ENCODE peak calls at places on chromosomes 7 and 10, in seven cellular contexts. H is HepG2, E is A549, C is IMR-90, P is H1, S is SK-N-SH, N is GM12878. X is an unnamed sample.

GRCh38 chr10:77795426-77796055 is 131.0 kb downstream of the DLG5 start:
- DNase-seq in E (no peak), N (no peak), H (no peak), C (no peak), S (no peak), P (no peak), X (no peak)

GRCh38 chr7:131513245-131514061 is 43.0 kb downstream of the PODXL start:
- DNase-seq in N (no peak), H (peak), E (peak), C (peak), S (peak), P (peak), X (peak)

GRCh38 chr10:42959833-42960232 is 117.0 kb upstream of the RET start:
- DNase-seq in N (no peak), E (no peak), P (no peak), H (no peak), C (no peak), S (no peak), X (no peak)

GRCh38 chr7:102459221-102459844 is 5.3 kb downstream of the ALKBH4 start:
- DNase-seq in P (no peak), S (no peak), N (no peak), E (no peak), H (no peak), C (no peak), X (no peak)

GRCh38 chr10:29102233-29102632 is 186.6 kb upstream of the LYZL1 start:
- DNase-seq in S (peak), E (no peak), P (no peak), N (no peak), C (no peak), H (no peak), X (no peak)

GRCh38 chr10:69644658-69645295 is 14.7 kb downstream of the FAM241B start:
- DNase-seq in N (no peak), E (peak), S (peak), C (peak), P (peak), H (peak), X (peak)

GRCh38 chr7:22156205-22156604 is 200.7 kb downstream of the RAPGEF5 start:
- DNase-seq in E (peak), P (no peak), N (no peak), H (no peak), C (peak), S (no peak), X (peak)

GRCh38 chr10:88680958-88681357 is 16.7 kb downstream of the LIPF start:
- DNase-seq in P (no peak), N (no peak), S (no peak), E (no peak), C (no peak), H (no peak), X (no peak)

GRCh38 chr10:6321880-6322279 is 119.1 kb downstream of the PFKFB3 start:
- DNase-seq in P (no peak), N (no peak), C (peak), E (no peak), H (no peak), S (no peak), X (no peak)

GRCh38 chr7:25835191-25835590 is 316.8 kb upstream of the NFE2L3 start:
- DNase-seq in P (no peak), E (no peak), H (no peak), N (no peak), S (no peak), C (peak), X (no peak)

GRCh38 chr10:69973678-69974077 is 79.0 kb upstream of the MACROH2A2 start:
- DNase-seq in E (no peak), N (no peak), S (no peak), C (peak), P (no peak), H (no peak), X (no peak)

GRCh38 chr7:70285854-70286253 is 687.6 kb downstream of the AUTS2 start:
- DNase-seq in P (no peak), C (no peak), E (no peak), H (no peak), N (no peak), S (no peak), X (no peak)

GRCh38 chr7:105131033-105131656 is 117.1 kb downstream of the KMT2E start:
- DNase-seq in E (no peak), C (peak), H (no peak), S (no peak), N (peak), P (no peak), X (peak)

GRCh38 chr10:96292971-96293909 is 11.0 kb upstream of the DNTT start:
- DNase-seq in S (peak), C (peak), E (peak), H (peak), P (no peak), N (no peak), X (peak)

GRCh38 chr7:91287685-91288084 is 23.5 kb downstream of the FZD1 start:
- DNase-seq in N (no peak), C (peak), E (no peak), H (no peak), P (no peak), S (no peak), X (no peak)

GRCh38 chr7:114405427-114405826 is 9.2 kb upstream of the FOXP2 start:
- DNase-seq in P (no peak), S (no peak), N (no peak), C (no peak), H (peak), E (peak), X (peak)

GRCh38 chr7:136062625-136063336 is 85.6 kb upstream of the MTPN start:
- DNase-seq in N (no peak), C (no peak), S (no peak), H (no peak), P (no peak), E (no peak), X (no peak)

GRCh38 chr7:66198461-66198860 is 6.7 kb upstream of the TPST1 start:
- DNase-seq in H (no peak), S (peak), P (no peak), N (no peak), C (no peak), E (no peak), X (no peak)

GRCh38 chr10:23408330-23408976 is 30.4 kb upstream of the OTUD1 start:
- DNase-seq in N (no peak), H (no peak), C (peak), E (no peak), S (peak), P (no peak), X (no peak)

GRCh38 chr7:113664867-113665266 is 253.9 kb downstream of the PPP1R3A start:
- DNase-seq in E (no peak), S (no peak), C (peak), N (peak), P (no peak), H (no peak), X (no peak)

GRCh38 chr10:58393317-58393716 is 8.1 kb downstream of the TFAM start:
- DNase-seq in N (no peak), H (no peak), C (peak), P (no peak), S (no peak), E (no peak), X (no peak)

GRCh38 chr7:115015619-115016018 is 93.7 kb downstream of the MDFIC start:
- DNase-seq in C (peak), P (no peak), S (no peak), N (no peak), H (no peak), E (peak), X (no peak)

GRCh38 chr7:134553976-134554375 is 5.1 kb downstream of the AKR1B15 start:
- DNase-seq in N (no peak), P (no peak), C (peak), E (no peak), H (peak), S (no peak), X (no peak)

GRCh38 chr7:95213809-95214492 is 110.4 kb downstream of the PON1 start:
- DNase-seq in H (no peak), C (no peak), E (no peak), P (no peak), S (no peak), N (no peak), X (no peak)

GRCh38 chr10:27799046-27799445 is 53.4 kb upstream of the MKX start:
- DNase-seq in C (no peak), S (no peak), N (no peak), P (no peak), H (no peak), E (no peak), X (no peak)

DNA sequence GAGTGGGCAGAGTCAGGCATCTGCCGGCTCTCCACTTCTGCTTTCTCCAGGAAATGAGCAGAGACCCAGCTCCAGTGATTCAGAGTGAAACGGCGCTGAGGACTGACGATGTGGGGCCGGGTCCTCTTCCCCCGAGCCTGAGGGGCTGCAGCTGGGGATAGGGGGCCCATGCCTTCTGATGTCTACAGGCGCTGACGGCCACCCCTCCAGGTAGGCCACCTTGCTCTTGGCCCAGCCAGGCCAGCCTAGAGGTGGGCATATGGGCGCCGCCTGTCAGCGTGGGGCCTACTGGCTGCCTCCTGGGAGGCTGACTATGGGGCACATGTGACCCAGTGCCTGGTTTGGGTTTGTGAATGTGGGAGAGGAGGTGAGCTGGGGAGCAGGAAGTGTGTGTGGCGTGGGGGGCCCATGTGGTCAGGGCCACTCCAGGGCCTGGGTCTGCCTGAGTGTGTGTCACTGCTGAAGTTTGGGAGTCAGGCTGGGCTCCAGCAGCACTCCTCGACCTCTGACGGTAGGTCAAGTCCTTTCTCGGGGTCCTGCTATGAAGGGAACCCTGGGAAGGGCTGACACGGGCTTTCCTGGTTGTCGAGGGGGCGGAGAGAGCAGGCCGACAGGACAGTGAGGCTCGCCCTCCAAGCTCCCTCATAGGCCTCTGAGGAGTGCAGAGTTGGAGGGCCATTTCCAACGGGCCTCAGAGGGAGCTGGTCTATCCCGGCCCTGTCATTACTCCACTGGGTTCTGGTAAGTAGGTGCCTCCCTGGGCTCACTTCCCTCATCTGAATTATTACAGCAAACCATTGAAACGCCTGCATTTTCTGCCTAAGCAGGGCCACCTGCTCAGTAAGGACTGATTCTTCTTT is at the start of gene WDFY4:
- DNase-seq in N (no peak), E (no peak), H (no peak), C (no peak), S (no peak), P (peak), X (no peak)
- TF ChIP-seq RFX5 in N (no peak), E (no peak), H (no peak), C (no peak), S (no peak), P (no peak), X (no peak)

DNA sequence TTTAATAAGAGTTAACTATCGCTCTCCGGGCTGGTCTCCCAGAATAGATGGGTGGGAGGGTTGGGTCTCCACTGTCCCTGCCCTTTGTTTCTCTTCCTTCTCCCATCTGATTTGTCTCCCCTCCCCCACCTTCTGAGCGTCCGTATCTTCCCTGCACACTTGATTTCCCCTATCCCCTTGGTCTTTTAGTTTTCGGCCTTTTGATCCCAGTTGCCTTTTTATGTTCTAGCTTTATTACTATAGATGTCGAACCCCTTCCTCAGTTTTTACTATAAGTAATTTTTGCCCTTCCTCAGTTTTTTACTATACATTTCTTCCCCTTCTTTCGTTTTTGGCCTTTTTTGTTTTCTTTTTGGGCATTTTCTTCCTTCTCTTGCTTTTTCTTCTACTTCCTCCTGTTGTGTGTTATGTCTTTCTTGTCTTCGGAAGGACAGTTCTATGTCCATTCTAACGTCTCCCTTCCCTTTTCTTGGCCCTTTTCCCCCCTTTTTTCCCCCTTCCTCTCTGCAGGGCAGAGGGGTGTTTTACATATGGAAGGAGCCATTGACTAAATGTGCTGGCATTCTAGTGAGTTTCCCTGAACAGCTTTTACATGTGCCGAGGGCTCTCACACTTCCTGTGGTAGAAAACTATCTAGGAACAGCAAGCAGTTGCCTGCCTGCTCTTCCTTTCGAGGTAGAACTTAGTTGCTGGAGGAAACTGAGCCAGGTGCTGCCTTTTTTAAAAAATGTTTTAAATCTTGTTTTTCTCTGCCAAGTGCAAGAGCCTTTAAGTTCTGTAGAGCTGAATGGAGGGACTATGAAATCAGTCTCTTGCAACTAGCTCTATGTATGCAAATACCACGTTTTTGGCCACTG is 2.8 kb downstream of the TET1 start:
- DNase-seq in H (no peak), P (no peak), E (no peak), S (peak), N (no peak), C (peak), X (peak)
- TF ChIP-seq RFX5 in H (no peak), P (no peak), E (no peak), S (no peak), N (no peak), C (no peak), X (no peak)

DNA sequence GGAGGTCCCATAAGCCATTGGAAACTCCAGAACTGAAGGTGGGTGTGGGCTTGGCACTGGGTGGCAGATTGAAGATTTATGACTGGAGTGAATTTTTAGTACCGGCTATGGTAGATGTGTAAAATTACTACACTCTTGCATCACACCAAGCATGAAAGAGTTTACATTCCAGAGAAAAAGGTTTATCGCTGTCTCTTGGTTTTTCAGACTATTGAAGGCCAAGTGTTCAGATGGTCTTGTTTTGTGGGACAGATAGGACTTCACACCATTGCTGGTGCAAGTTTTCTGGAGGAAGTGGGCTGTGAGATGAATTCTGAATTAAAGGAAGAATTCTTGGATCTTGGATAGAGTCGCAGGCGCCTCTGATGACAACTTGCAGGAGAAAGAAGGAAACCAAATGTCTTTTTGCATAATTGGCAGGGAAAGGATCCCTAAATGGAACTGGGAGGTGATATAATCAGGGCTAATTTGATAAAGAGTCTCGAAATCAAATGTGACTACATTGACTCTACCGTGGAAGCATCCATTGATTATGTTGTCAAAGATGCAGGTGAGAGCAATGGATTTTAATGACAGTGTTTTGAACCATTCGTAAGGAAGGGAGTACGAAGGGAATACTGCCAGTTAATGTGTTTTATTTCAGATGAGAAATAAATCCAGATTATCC is 14.2 kb upstream of the NMT2 start:
- DNase-seq in S (no peak), N (no peak), C (peak), P (no peak), H (no peak), E (no peak), X (no peak)
- TF ChIP-seq RFX5 in S (no peak), N (no peak), C (no peak), P (no peak), H (no peak), E (no peak), X (no peak)

DNA sequence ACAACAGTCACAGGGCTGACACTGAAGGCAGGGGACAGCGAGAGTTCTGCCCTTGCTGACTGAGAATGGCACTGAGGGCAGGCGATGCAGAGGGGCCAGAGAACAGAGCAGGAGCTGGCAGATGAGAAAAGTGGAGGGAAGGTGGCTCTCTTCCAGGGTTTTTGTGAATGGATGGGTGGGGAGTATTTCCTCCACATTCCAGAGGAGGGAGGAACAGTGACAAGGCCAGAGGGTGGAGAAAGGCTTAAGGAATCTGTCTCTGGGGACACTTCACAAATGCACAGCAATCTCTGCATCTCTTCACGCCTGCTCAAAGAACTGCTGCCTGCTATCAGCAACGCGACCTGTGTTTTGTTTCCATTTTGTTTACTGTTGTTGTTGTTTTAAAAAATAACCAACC is 129.5 kb downstream of the GLI3 start:
- DNase-seq in H (no peak), P (no peak), N (no peak), C (no peak), S (no peak), E (no peak), X (no peak)
- TF ChIP-seq RFX5 in H (no peak), P (no peak), N (no peak), C (no peak), S (no peak), E (no peak), X (no peak)

GRCh38 chr10:71351087-71351486 is 32.0 kb downstream of the SLC29A3 start:
- DNase-seq in E (no peak), H (no peak), P (no peak), N (no peak), C (no peak), S (no peak), X (no peak)
- TF ChIP-seq RFX5 in E (no peak), H (no peak), P (no peak), N (no peak), C (no peak), S (no peak), X (no peak)

GRCh38 chr10:102344067-102344466 is 51.4 kb upstream of the NFKB2 start:
- DNase-seq in S (no peak), E (no peak), C (peak), H (no peak), P (no peak), N (no peak), X (no peak)

GRCh38 chr10:102347236-102347828 is 48.2 kb upstream of the NFKB2 start:
- DNase-seq in P (peak), S (peak), C (peak), H (peak), E (peak), N (no peak), X (peak)

GRCh38 chr10:102341038-102341688 is 54.3 kb upstream of the NFKB2 start:
- DNase-seq in H (no peak), C (peak), P (no peak), N (no peak), S (no peak), E (no peak), X (no peak)

GRCh38 chr10:102342462-102342861 is 53.0 kb upstream of the NFKB2 start:
- DNase-seq in E (no peak), N (no peak), S (no peak), P (peak), C (peak), H (no peak), X (no peak)

GRCh38 chr10:102342958-102343357 is 52.5 kb upstream of the NFKB2 start:
- DNase-seq in H (no peak), N (no peak), E (no peak), P (no peak), S (no peak), C (peak), X (no peak)
- TF ChIP-seq RFX5 in H (no peak), N (no peak), E (no peak), P (no peak), S (no peak), C (no peak), X (no peak)

DNA sequence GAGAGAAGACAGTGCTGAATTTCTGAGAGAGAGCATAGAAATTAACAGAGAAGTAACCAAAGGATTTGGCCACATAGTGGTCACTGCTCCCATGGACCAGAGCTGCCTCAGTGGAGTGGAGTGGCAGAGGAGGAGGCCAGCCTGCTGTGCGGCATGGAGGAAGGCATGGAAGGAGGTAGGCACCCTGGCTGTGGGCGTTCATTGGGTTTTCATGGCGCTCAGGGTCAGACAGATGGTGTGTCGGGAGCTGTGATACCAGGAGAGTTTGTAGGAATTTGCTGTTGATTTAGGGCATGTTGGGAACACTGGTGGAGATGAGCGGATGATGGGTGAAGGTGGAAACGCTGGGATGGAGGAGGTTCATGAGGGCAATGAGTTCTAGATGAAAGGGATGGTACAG is 78.9 kb upstream of the INSYN2A start:
- DNase-seq in N (no peak), S (no peak), H (no peak), P (no peak), E (no peak), C (no peak), X (no peak)
- TF ChIP-seq RFX5 in N (no peak), S (no peak), H (no peak), P (no peak), E (no peak), C (no peak), X (no peak)

DNA sequence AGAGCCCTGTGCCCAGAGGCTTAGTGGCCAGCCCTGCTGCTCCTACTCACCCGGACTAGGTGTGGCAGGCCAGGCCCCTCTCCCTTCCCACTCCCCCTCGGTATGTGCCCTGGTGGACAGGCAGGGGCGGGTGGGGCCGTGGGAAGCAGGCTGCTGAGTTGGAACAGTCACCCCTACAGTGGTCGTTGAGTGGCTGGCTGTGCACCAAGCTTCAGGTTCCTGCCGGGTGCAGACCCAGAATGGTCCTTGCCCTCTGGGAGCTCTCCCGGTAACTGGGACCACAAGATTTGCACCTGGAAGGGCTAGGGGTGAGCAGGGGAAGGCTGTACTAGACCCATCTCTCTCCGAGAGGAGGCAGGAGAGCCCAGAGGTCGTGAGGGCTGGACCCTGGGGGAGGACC is 68.6 kb downstream of the ZMIZ1 start:
- DNase-seq in C (no peak), E (no peak), H (no peak), N (no peak), P (no peak), S (no peak), X (no peak)
- TF ChIP-seq RFX5 in C (no peak), E (no peak), H (no peak), N (no peak), P (no peak), S (no peak), X (no peak)